ENCODE peak calls at places on chromosomes 1 and 21, in eight cellular contexts. E, J, M, O, K, G, S and C are unnamed samples.
A peak's percentile ranks its signal among the peaks of the same experiment; 100 is the strongest.

GRCh38 chr1:64906447-64906846 is 59.9 kb downstream of the JAK1 start:
- DNase-seq in J (no peak), O (no peak), K (no peak), S (peak; percentile 31), E (no peak), M (no peak), G (no peak), C (peak; percentile 37)

GRCh38 chr1:211247921-211248320 is 11.2 kb upstream of the RCOR3 start:
- DNase-seq in M (peak; percentile 26), J (peak; percentile 7), E (no peak), S (no peak), K (no peak), G (no peak), O (no peak), C (no peak)

GRCh38 chr1:42456754-42457089 is 379 bp downstream of the PPCS start:
- DNase-seq in E (peak; percentile 54), M (peak; percentile 68), J (peak; percentile 59), S (peak; percentile 50), G (peak; percentile 27), O (peak; percentile 45), K (no peak), C (peak; percentile 55)

GRCh38 chr1:156504062-156504813 is 3.7 kb upstream of the MEF2D start:
- DNase-seq in M (no peak), G (no peak), O (no peak), J (peak; percentile 27), E (no peak), S (peak; percentile 33), K (no peak), C (no peak)

GRCh38 chr1:209405183-209405823 is 178.2 kb upstream of the CAMK1G start:
- DNase-seq in J (peak; percentile 36), G (no peak), M (peak; percentile 39), O (peak; percentile 86), S (peak; percentile 70), K (no peak), E (no peak), C (peak; percentile 57)

GRCh38 chr1:62045579-62045978 is 149.1 kb upstream of the L1TD1 start:
- DNase-seq in S (no peak), E (no peak), G (no peak), J (peak; percentile 12), O (peak; percentile 49), K (no peak), M (peak; percentile 7), C (peak; percentile 20)

GRCh38 chr21:42148584-42148983 is 70.4 kb upstream of the ABCG1 start:
- DNase-seq in G (no peak), S (no peak), J (no peak), M (no peak), K (no peak), O (no peak), E (no peak), C (no peak)

GRCh38 chr1:58664881-58665280 is 35.0 kb downstream of the MYSM1 start:
- DNase-seq in M (peak; percentile 35), E (no peak), G (no peak), K (no peak), O (no peak), S (no peak), J (peak; percentile 11), C (no peak)

GRCh38 chr1:188117436-188117835 is 1288.7 kb downstream of the PLA2G4A start:
- DNase-seq in G (no peak), S (no peak), J (no peak), K (no peak), O (no peak), M (no peak), E (no peak), C (no peak)

GRCh38 chr1:162391790-162392563 is 10.4 kb downstream of the C1orf226 start:
- DNase-seq in O (peak; percentile 25), G (no peak), S (peak; percentile 58), E (no peak), M (peak; percentile 70), J (peak; percentile 69), K (no peak), C (peak; percentile 61)

GRCh38 chr1:40897499-40897898 is 35.3 kb upstream of the CITED4 start:
- DNase-seq in M (no peak), J (no peak), G (no peak), S (peak; percentile 50), O (peak; percentile 50), E (no peak), K (no peak), C (peak; percentile 62)

GRCh38 chr21:22399717-22400520 is 1401.7 kb downstream of the NCAM2 start:
- DNase-seq in M (no peak), G (no peak), S (no peak), E (no peak), J (no peak), K (no peak), O (no peak), C (no peak)

GRCh38 chr1:94947453-94947852 is 20.5 kb upstream of the CNN3 start:
- DNase-seq in O (peak; percentile 91), E (no peak), K (no peak), J (peak; percentile 66), S (peak; percentile 90), M (peak; percentile 86), G (no peak), C (peak; percentile 73)

GRCh38 chr1:205258313-205259176 is 30.8 kb downstream of the TMCC2 start:
- DNase-seq in J (peak; percentile 24), G (no peak), K (no peak), S (peak; percentile 51), E (peak; percentile 82), O (peak; percentile 60), M (peak; percentile 44), C (peak; percentile 51)

GRCh38 chr1:29906927-29907326 is 670.6 kb downstream of the PTPRU start:
- DNase-seq in E (no peak), M (no peak), O (no peak), S (no peak), G (no peak), J (no peak), K (no peak), C (no peak)
- H3K4me3 ChIP-seq in E (no peak overlapping the region), M (no peak overlapping the region), O (no peak overlapping the region), S (no peak overlapping the region), G (no peak overlapping the region), J (no peak overlapping the region), K (no peak overlapping the region), C (no peak overlapping the region)

GRCh38 chr1:32377541-32378220 is 15.3 kb downstream of the TSSK3 start:
- DNase-seq in O (no peak), S (no peak), G (no peak), K (no peak), J (no peak), E (no peak), M (no peak), C (no peak)

GRCh38 chr1:32374193-32374592 is 11.9 kb downstream of the TSSK3 start:
- DNase-seq in K (no peak), S (no peak), O (no peak), E (no peak), M (no peak), J (no peak), G (no peak), C (no peak)

GRCh38 chr1:32376199-32376598 is 13.9 kb downstream of the TSSK3 start:
- DNase-seq in J (no peak), K (no peak), E (no peak), S (no peak), M (no peak), G (no peak), O (no peak), C (no peak)

GRCh38 chr1:32367912-32368635 is 5.7 kb downstream of the TSSK3 start:
- DNase-seq in J (no peak), E (no peak), K (no peak), G (no peak), M (no peak), S (no peak), O (no peak), C (no peak)

DNA sequence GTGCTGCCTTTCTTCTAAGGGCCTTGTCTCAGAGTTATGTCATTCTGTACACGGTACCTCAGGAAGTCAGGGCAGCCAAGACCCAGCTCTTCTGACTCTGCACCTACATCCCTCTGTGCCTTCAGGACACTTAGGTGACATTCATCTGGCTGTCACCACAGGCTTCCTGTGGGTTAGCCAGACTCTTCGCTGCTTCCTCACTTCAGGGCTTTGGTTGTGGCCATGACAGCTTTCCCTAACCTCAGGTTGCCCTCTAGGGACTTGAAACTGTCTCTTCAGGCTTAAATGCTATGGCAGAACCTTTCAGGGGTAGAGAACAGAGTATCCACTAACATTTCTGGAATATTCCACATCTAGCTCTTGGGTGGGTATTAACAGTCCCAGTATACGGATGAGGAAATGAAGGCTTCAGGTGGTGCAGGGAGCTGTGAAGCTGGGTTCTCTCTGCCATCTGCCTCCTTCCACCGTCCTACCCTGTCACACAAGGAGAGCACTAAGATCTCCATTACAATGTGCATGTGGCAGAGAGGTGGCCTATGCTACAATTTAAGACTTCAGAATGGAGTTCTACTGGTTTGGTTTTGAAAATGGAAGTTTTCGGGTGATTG is 9.9 kb downstream of the TSSK3 start:
- DNase-seq in S (no peak), O (no peak), J (no peak), E (no peak), M (no peak), K (no peak), G (no peak), C (no peak)
- TF ChIP-seq CTCF in S (peak; percentile 22), O (no peak), J (no peak), E (no peak), M (no peak), K (no peak), G (no peak), C (no peak)

DNA sequence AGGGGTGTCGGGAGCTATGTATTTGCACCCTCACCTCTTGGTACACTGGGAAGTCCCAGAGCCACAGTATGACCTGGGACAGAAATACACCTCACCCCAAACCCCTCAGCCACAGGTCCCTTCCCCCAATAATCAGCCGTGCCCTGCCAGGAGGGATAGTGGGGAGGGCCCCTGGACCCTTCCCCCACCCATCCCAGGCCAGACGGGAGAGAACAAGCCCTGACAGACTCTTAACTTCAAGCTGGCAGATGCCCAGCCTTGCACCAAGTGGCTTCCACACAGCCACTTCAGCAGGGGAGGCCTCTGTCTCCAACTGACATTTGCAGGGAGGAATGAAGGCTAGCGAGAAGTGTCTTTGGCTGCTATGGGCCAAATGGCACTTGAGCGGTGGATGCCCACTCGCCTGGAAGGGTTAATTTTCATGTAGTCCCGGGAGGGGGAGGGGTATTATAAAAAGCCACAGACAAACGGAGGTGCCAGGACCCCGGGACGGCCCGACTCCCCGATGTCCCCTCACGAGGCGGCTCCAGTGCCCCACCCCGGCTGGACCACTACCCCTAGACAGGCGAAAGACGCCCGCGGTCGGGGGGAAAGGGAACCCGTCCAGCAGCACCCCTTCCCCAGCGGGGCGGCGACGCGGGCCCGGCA is 495 bp downstream of the SYNC start:
- DNase-seq in G (no peak), M (no peak), J (no peak), E (no peak), K (peak; percentile 39), O (peak; percentile 33), S (peak; percentile 33), C (peak; percentile 23)
- H3K4me3 ChIP-seq in G (peak overlapping the region; percentile 31), M (peak overlapping the region; percentile 70), J (peak overlapping the region; percentile 64), E (peak overlapping the region; percentile 59), K (peak overlapping the region; percentile 49), O (peak overlapping the region; percentile 70), S (peak overlapping the region; percentile 77), C (peak overlapping the region; percentile 53)

DNA sequence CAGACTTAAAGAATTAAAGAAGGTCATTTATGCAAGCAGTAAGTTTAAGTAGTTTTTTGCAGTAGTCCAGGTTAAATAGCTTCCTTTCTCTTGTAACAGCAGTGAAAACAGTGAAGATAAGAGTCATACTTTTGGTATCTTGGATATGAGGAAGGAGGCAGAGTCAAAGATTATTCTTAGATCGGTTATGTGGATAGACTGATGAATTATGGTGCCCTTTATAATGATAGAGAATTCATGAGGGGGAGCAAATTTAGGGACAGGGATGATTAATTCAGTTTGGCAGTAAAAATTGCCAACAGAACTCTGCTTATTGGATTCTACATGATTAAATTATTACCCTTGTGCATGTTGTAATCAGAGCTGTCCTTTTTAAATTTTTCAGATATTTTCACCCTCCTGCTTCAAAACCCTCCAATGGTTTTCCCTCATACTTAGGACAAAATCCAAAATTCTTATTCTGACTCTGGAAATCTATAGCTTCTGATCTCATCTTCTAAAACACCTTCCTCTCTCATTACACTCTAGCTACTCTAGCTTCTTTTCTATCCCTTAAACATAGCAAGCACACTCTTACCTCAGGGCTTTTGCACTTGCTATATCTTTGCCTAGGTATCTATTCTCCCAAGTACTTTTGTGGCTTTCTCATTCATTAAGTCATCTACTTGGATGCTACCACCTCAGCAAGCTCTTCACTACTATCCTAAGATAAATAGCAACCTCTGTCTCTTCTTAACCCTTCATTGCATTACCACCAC is 79.8 kb downstream of the PKN2 start:
- DNase-seq in E (no peak), J (peak; percentile 14), K (no peak), S (peak; percentile 66), M (peak; percentile 8), O (peak; percentile 81), G (no peak), C (peak; percentile 18)
- TF ChIP-seq CTCF in E (no peak), J (no peak), K (no peak), S (no peak), M (no peak), O (no peak), G (no peak), C (no peak)